ENCODE peak calls at places on chromosomes 7 and 10, in four cellular contexts. One of them, this sample, is unnamed.

GRCh38 chr10:116611153-116611545 is 9.6 kb upstream of the PNLIPRP2 start:
- DNase-seq in retina: no peak
- DNase-seq in CD8-positive, alpha-beta T cell: no peak
- DNase-seq in HFF-Myc: no peak
- DNase-seq in this sample: no peak

GRCh38 chr10:70192325-70192966 is 22.1 kb upstream of the SAR1A start:
- DNase-seq in retina: no peak
- DNase-seq in CD8-positive, alpha-beta T cell: no peak
- DNase-seq in HFF-Myc: no peak
- DNase-seq in this sample: no peak

GRCh38 chr10:62016477-62017140 is 115.1 kb downstream of the ARID5B start:
- DNase-seq in retina: no peak
- DNase-seq in CD8-positive, alpha-beta T cell: no peak
- DNase-seq in HFF-Myc: no peak
- DNase-seq in this sample: no peak

GRCh38 chr10:124447741-124448466 is 1.9 kb downstream of the NKX1-2 start:
- DNase-seq in retina: peak
- DNase-seq in CD8-positive, alpha-beta T cell: no peak
- DNase-seq in HFF-Myc: no peak
- DNase-seq in this sample: no peak

GRCh38 chr10:79979973-79980687 is 31.2 kb upstream of the SFTPD start:
- DNase-seq in retina: no peak
- DNase-seq in CD8-positive, alpha-beta T cell: no peak
- DNase-seq in HFF-Myc: no peak
- DNase-seq in this sample: no peak

GRCh38 chr7:73823873-73824597 is 6.8 kb upstream of the CLDN4 start:
- DNase-seq in retina: no peak
- DNase-seq in CD8-positive, alpha-beta T cell: no peak
- DNase-seq in HFF-Myc: no peak
- DNase-seq in this sample: no peak

GRCh38 chr7:105306160-105306784 is 82.4 kb downstream of the SRPK2 start:
- DNase-seq in retina: no peak
- DNase-seq in CD8-positive, alpha-beta T cell: no peak
- DNase-seq in HFF-Myc: no peak
- DNase-seq in this sample: no peak

GRCh38 chr7:47901542-47901941 is 46.7 kb downstream of the PKD1L1 start:
- DNase-seq in retina: no peak
- DNase-seq in CD8-positive, alpha-beta T cell: no peak
- DNase-seq in HFF-Myc: no peak
- DNase-seq in this sample: no peak

GRCh38 chr10:68202965-68203358 is 29.0 kb downstream of the ATOH7 start:
- DNase-seq in retina: no peak
- DNase-seq in CD8-positive, alpha-beta T cell: no peak
- DNase-seq in HFF-Myc: no peak
- DNase-seq in this sample: no peak

GRCh38 chr7:97298561-97298960 is 181.1 kb downstream of the SDHAF3 start:
- DNase-seq in retina: no peak
- DNase-seq in CD8-positive, alpha-beta T cell: no peak
- DNase-seq in HFF-Myc: no peak
- DNase-seq in this sample: no peak

This sample was measured in T-helper 1 cell.